ENCODE peak calls at places on chromosomes 7 and 10, in four cellular contexts. One of them, this sample, is unnamed.

GRCh38 chr10:97961979-97962378 is 68.4 kb downstream of the CRTAC1 start:
- DNase-seq in AG09309: no peak
- DNase-seq in mucosa of descending colon: no peak
- DNase-seq in fibroblast of lung: no peak
- DNase-seq in this sample: no peak

GRCh38 chr7:124399941-124400340 is 365.7 kb downstream of the GPR37 start:
- DNase-seq in AG09309: no peak
- DNase-seq in mucosa of descending colon: no peak
- DNase-seq in fibroblast of lung: no peak
- DNase-seq in this sample: no peak

GRCh38 chr10:60389413-60390009 is at the start of gene ANK3:
- DNase-seq in AG09309: no peak
- DNase-seq in mucosa of descending colon: no peak
- DNase-seq in fibroblast of lung: no peak
- DNase-seq in this sample: no peak

GRCh38 chr10:133462512-133463305 is 9.0 kb downstream of the SCART1 start:
- DNase-seq in AG09309: no peak
- DNase-seq in mucosa of descending colon: no peak
- DNase-seq in fibroblast of lung: no peak
- DNase-seq in this sample: no peak

GRCh38 chr7:142587578-142588191 is 161.6 kb upstream of the PRSS1 start:
- DNase-seq in AG09309: peak
- DNase-seq in mucosa of descending colon: no peak
- DNase-seq in fibroblast of lung: peak
- DNase-seq in this sample: peak

GRCh38 chr10:84825330-84825729 is 496.9 kb downstream of the CCSER2 start:
- DNase-seq in AG09309: no peak
- DNase-seq in mucosa of descending colon: no peak
- DNase-seq in fibroblast of lung: peak
- DNase-seq in this sample: peak

GRCh38 chr10:74977913-74978847 is 133.3 kb upstream of the SAMD8 start:
- DNase-seq in AG09309: no peak
- DNase-seq in mucosa of descending colon: no peak
- DNase-seq in fibroblast of lung: no peak
- DNase-seq in this sample: no peak

GRCh38 chr7:69450436-69450835 is 147.8 kb upstream of the AUTS2 start:
- DNase-seq in AG09309: no peak
- DNase-seq in mucosa of descending colon: no peak
- DNase-seq in fibroblast of lung: no peak
- DNase-seq in this sample: no peak

GRCh38 chr10:46070749-46071148 is 24.7 kb upstream of the MSMB start:
- DNase-seq in AG09309: no peak
- DNase-seq in mucosa of descending colon: no peak
- DNase-seq in fibroblast of lung: no peak
- DNase-seq in this sample: no peak

GRCh38 chr7:80584778-80585177 is 53.7 kb upstream of the CD36 start:
- DNase-seq in AG09309: peak
- DNase-seq in mucosa of descending colon: no peak
- DNase-seq in fibroblast of lung: peak
- DNase-seq in this sample: peak

GRCh38 chr10:91290607-91291006 is 70.1 kb downstream of the PCGF5 start:
- DNase-seq in AG09309: no peak
- DNase-seq in mucosa of descending colon: no peak
- DNase-seq in fibroblast of lung: no peak
- DNase-seq in this sample: no peak

GRCh38 chr10:130341325-130341724 is 205.1 kb downstream of the GLRX3 start:
- DNase-seq in AG09309: no peak
- DNase-seq in mucosa of descending colon: no peak
- DNase-seq in fibroblast of lung: no peak
- DNase-seq in this sample: no peak

GRCh38 chr10:63697956-63698814 is 177.0 kb downstream of the REEP3 start:
- DNase-seq in AG09309: no peak
- DNase-seq in mucosa of descending colon: no peak
- DNase-seq in fibroblast of lung: no peak
- DNase-seq in this sample: no peak

GRCh38 chr10:112269266-112269665 is 13.9 kb upstream of the TECTB start:
- DNase-seq in AG09309: no peak
- DNase-seq in mucosa of descending colon: no peak
- DNase-seq in fibroblast of lung: peak
- DNase-seq in this sample: no peak

GRCh38 chr10:27759483-27760281 is 14.1 kb upstream of the MKX start:
- DNase-seq in AG09309: no peak
- DNase-seq in mucosa of descending colon: no peak
- DNase-seq in fibroblast of lung: no peak
- DNase-seq in this sample: no peak

GRCh38 chr10:103835121-103836045 is 20.0 kb downstream of the SH3PXD2A start:
- DNase-seq in AG09309: peak
- DNase-seq in mucosa of descending colon: no peak
- DNase-seq in fibroblast of lung: peak
- DNase-seq in this sample: peak

GRCh38 chr10:97298223-97298571 is 5.8 kb upstream of the ARHGAP19 start:
- DNase-seq in AG09309: no peak
- DNase-seq in mucosa of descending colon: no peak
- DNase-seq in fibroblast of lung: no peak
- DNase-seq in this sample: no peak

GRCh38 chr7:152760384-152761115 is 998 bp downstream of the ACTR3B start:
- DNase-seq in AG09309: no peak
- DNase-seq in mucosa of descending colon: no peak
- DNase-seq in fibroblast of lung: no peak
- DNase-seq in this sample: no peak

GRCh38 chr7:17009007-17009719 is 127.4 kb upstream of the AGR3 start:
- DNase-seq in AG09309: no peak
- DNase-seq in mucosa of descending colon: no peak
- DNase-seq in fibroblast of lung: peak
- DNase-seq in this sample: peak
- TF ChIP-seq CTCF in AG09309: peak
- TF ChIP-seq CTCF in mucosa of descending colon: no peak
- TF ChIP-seq CTCF in fibroblast of lung: peak
- TF ChIP-seq CTCF in this sample: peak

GRCh38 chr7:117020605-117021002 is 67.3 kb downstream of the ST7 start:
- DNase-seq in AG09309: no peak
- DNase-seq in mucosa of descending colon: no peak
- DNase-seq in fibroblast of lung: no peak
- DNase-seq in this sample: no peak
- H3K4me3 ChIP-seq in AG09309: no peak
- H3K4me3 ChIP-seq in mucosa of descending colon: no peak
- H3K4me3 ChIP-seq in fibroblast of lung: peak
- H3K4me3 ChIP-seq in this sample: peak

DNA sequence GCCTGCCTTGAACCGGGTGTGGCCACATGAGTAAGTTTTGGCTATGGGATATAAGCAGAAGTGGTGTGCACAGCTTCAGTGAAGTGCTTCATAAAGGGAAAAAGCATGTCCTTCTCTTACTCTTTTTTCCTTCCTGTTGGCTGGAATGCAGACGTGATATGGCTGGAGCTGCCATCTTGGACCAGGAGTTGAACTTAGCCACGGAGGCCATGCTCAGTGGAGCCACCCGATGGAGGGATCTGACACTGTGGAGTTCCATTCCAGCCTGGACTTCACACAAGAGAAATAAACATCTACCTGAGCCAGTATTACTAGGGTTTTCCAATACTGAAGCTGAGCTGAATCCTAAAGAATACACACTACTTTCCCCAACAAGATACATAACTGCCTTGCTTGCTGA is 52.3 kb downstream of the CCDC3 start:
- DNase-seq in AG09309: no peak
- DNase-seq in mucosa of descending colon: no peak
- DNase-seq in fibroblast of lung: no peak
- DNase-seq in this sample: no peak
- TF ChIP-seq CTCF in AG09309: no peak
- TF ChIP-seq CTCF in mucosa of descending colon: no peak
- TF ChIP-seq CTCF in fibroblast of lung: no peak
- TF ChIP-seq CTCF in this sample: no peak

DNA sequence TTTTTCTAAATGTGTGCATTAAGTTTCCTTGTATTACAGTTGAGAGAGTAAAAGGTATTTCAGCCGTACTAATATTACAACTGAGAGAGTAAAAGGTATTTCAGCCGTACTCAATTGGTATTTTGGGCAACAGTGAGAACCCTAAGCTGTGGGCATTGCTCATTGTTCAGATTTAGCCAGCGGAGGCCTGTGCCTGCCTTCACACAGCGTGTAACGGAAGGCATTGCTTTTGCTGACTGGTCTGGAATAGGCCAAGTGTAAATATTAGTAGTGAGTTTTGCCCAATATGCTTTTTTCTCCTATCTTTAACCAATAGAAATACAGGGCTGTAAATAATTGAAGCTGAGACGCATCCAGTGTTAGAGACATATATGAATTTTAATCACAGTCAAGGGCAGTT is 130.5 kb downstream of the CELF2 start:
- DNase-seq in AG09309: no peak
- DNase-seq in mucosa of descending colon: no peak
- DNase-seq in fibroblast of lung: no peak
- DNase-seq in this sample: no peak
- H3K4me3 ChIP-seq in AG09309: no peak
- H3K4me3 ChIP-seq in mucosa of descending colon: no peak
- H3K4me3 ChIP-seq in fibroblast of lung: no peak
- H3K4me3 ChIP-seq in this sample: no peak

DNA sequence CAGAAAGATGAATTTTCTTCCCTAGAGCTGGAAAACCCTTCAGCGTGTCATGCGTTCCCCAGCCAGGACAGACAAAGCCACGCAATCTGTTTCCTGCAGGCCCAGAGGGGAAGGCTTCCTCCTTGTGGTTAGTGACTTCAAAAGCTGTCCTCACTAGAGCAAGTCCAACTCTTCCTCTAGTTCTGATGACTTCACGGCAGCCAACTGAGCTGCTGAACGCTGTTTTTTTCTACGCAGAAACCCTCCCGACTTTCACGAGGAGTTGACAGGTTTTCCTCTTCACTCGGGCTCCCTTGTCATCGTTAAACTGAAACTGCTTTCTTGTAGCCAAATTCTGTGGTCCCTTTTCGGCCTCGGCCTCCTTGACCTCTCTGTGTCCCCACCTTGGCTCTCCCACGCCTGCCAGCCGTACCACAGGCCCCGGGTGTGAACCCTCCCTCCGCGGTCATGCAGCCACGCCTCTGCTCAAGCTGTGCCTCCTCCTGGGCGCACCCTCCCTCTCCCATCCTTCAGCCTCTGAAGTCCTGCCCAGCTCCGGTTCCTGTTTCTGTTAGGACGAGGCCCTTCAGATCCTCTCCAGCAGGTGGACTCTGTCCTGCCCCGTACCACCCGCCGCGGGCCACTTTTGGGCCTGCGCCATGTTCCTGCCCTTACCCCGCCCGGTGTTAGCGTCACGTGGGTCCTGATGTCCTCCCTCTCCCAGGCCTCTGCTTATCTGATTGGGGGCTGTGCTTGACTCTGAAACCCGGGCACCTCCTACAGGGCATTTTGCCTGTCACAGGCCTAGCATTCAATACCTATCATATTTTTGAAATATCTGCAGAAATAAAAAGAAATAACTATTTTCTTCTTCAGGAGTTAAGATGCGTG is 39.3 kb downstream of the CUX1 start:
- DNase-seq in AG09309: peak
- DNase-seq in mucosa of descending colon: peak
- DNase-seq in fibroblast of lung: peak
- DNase-seq in this sample: peak
- TF ChIP-seq CTCF in AG09309: peak
- TF ChIP-seq CTCF in mucosa of descending colon: peak
- TF ChIP-seq CTCF in fibroblast of lung: no peak
- TF ChIP-seq CTCF in this sample: peak

GRCh38 chr10:71965623-71966022 is 1.4 kb downstream of the CHST3 start:
- DNase-seq in AG09309: no peak
- DNase-seq in mucosa of descending colon: no peak
- DNase-seq in fibroblast of lung: no peak
- DNase-seq in this sample: no peak
- H3K4me3 ChIP-seq in AG09309: peak
- H3K4me3 ChIP-seq in mucosa of descending colon: no peak
- H3K4me3 ChIP-seq in fibroblast of lung: peak
- H3K4me3 ChIP-seq in this sample: peak

GRCh38 chr10:118544401-118544948 is 51.0 kb downstream of the PRLHR start:
- DNase-seq in AG09309: no peak
- DNase-seq in mucosa of descending colon: no peak
- DNase-seq in fibroblast of lung: no peak
- DNase-seq in this sample: no peak
- TF ChIP-seq CTCF in AG09309: no peak
- TF ChIP-seq CTCF in mucosa of descending colon: no peak
- TF ChIP-seq CTCF in fibroblast of lung: no peak
- TF ChIP-seq CTCF in this sample: no peak

GRCh38 chr10:119211176-119211575 is 3.8 kb downstream of the GRK5 start:
- DNase-seq in AG09309: no peak
- DNase-seq in mucosa of descending colon: no peak
- DNase-seq in fibroblast of lung: peak
- DNase-seq in this sample: peak
- H3K4me3 ChIP-seq in AG09309: no peak
- H3K4me3 ChIP-seq in mucosa of descending colon: no peak
- H3K4me3 ChIP-seq in fibroblast of lung: peak
- H3K4me3 ChIP-seq in this sample: peak

GRCh38 chr7:11830582-11831382 is 1.2 kb downstream of the THSD7A start:
- DNase-seq in AG09309: no peak
- DNase-seq in mucosa of descending colon: no peak
- DNase-seq in fibroblast of lung: peak
- DNase-seq in this sample: peak

GRCh38 chr7:11831727-11832495 is at the start of gene THSD7A:
- DNase-seq in AG09309: no peak
- DNase-seq in mucosa of descending colon: peak
- DNase-seq in fibroblast of lung: peak
- DNase-seq in this sample: peak

GRCh38 chr7:11833431-11833830 is 1.4 kb upstream of the THSD7A start:
- DNase-seq in AG09309: no peak
- DNase-seq in mucosa of descending colon: no peak
- DNase-seq in fibroblast of lung: peak
- DNase-seq in this sample: no peak

GRCh38 chr7:11831383-11831726 is 643 bp downstream of the THSD7A start:
- DNase-seq in AG09309: no peak
- DNase-seq in mucosa of descending colon: no peak
- DNase-seq in fibroblast of lung: no peak
- DNase-seq in this sample: peak

DNA sequence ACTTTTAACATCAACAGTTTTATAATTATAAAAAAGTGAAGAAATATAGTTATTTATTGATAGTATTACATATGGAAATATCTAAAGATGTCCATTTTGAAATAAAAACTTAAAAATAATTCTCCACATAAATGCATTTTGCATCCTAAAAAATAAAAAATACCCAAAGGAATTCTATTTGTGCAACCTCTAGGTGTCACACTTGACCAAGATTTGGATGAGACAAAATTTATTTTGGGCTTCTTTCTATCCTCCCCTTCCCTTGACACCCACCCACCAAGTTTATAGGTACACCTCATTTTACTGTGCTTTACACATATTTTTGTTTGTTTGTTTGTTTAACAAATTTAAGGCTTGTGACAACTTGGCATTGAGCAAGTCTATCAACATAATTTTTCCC is 3.3 kb upstream of the THSD7A start:
- DNase-seq in AG09309: no peak
- DNase-seq in mucosa of descending colon: no peak
- DNase-seq in fibroblast of lung: no peak
- DNase-seq in this sample: peak
- TF ChIP-seq CTCF in AG09309: peak
- TF ChIP-seq CTCF in mucosa of descending colon: no peak
- TF ChIP-seq CTCF in fibroblast of lung: peak
- TF ChIP-seq CTCF in this sample: peak

This sample was measured in fibroblast of pulmonary artery.